ENCODE peak calls at places on chromosomes 7 and 10, in five cellular contexts. U, L, T, K and P are unnamed samples.

GRCh38 chr7:148121426-148121825 is 469.1 kb upstream of the C7orf33 start:
- DNase-seq in U (no peak), L (no peak), T (no peak), K (no peak), P (peak)

GRCh38 chr7:1245596-1245995 is 12.9 kb downstream of the UNCX start:
- DNase-seq in U (no peak), L (no peak), T (no peak), K (no peak), P (no peak)

GRCh38 chr10:114337510-114338462 is 66.5 kb downstream of the AFAP1L2 start:
- DNase-seq in U (no peak), L (peak), T (no peak), K (peak), P (no peak)

GRCh38 chr7:45599851-45600706 is 25.9 kb downstream of the ADCY1 start:
- DNase-seq in U (no peak), L (peak), T (no peak), K (peak), P (no peak)

GRCh38 chr10:106560925-106561640 is 603.4 kb downstream of the SORCS1 start:
- DNase-seq in U (peak), L (no peak), T (no peak), K (no peak), P (no peak)

GRCh38 chr10:74156919-74157289 is 5.9 kb downstream of the ADK start:
- DNase-seq in U (peak), L (no peak), T (no peak), K (no peak), P (no peak)

GRCh38 chr10:132163278-132163765 is 23.4 kb upstream of the DPYSL4 start:
- DNase-seq in U (no peak), L (peak), T (peak), K (peak), P (no peak)

GRCh38 chr7:76211216-76211615 is 9.5 kb downstream of the SRRM3 start:
- DNase-seq in U (no peak), L (no peak), T (no peak), K (no peak), P (no peak)

GRCh38 chr7:16080131-16080530 is 341.2 kb downstream of the CRPPA start:
- DNase-seq in U (no peak), L (no peak), T (no peak), K (no peak), P (no peak)

GRCh38 chr10:125726914-125727313 is 7.4 kb downstream of the EDRF1 start:
- DNase-seq in U (no peak), L (no peak), T (no peak), K (no peak), P (no peak)

GRCh38 chr7:6423942-6424701 is 23.6 kb downstream of the DAGLB start:
- DNase-seq in U (no peak), L (no peak), T (no peak), K (no peak), P (peak)

GRCh38 chr10:70985824-70986336 is 97.5 kb upstream of the PCBD1 start:
- DNase-seq in U (no peak), L (peak), T (no peak), K (no peak), P (peak)

GRCh38 chr7:139731802-139732470 is 45.9 kb downstream of the HIPK2 start:
- DNase-seq in U (peak), L (no peak), T (no peak), K (no peak), P (peak)

GRCh38 chr7:157684157-157684595 is 347.4 kb downstream of the DNAJB6 start:
- DNase-seq in U (no peak), L (peak), T (peak), K (no peak), P (no peak)

GRCh38 chr10:49734676-49735075 is 27.4 kb downstream of the OGDHL start:
- DNase-seq in U (no peak), L (peak), T (no peak), K (no peak), P (peak)

GRCh38 chr7:5497158-5498103 is 73.8 kb upstream of the TNRC18 start:
- DNase-seq in U (peak), L (no peak), T (no peak), K (no peak), P (no peak)

GRCh38 chr7:135808206-135808605 is 59.6 kb upstream of the FAM180A start:
- DNase-seq in U (no peak), L (no peak), T (no peak), K (no peak), P (no peak)

GRCh38 chr7:156635529-156636385 is 4.8 kb upstream of the RNF32 start:
- DNase-seq in U (no peak), L (no peak), T (no peak), K (no peak), P (no peak)

GRCh38 chr10:102815790-102816549 is 21.2 kb downstream of the CYP17A1 start:
- DNase-seq in U (peak), L (no peak), T (no peak), K (no peak), P (peak)

GRCh38 chr7:90383879-90384278 is 19.4 kb upstream of the CLDN12 start:
- DNase-seq in U (peak), L (no peak), T (no peak), K (no peak), P (no peak)

GRCh38 chr10:88165849-88166271 is 302.4 kb downstream of the PTEN start:
- DNase-seq in U (peak), L (no peak), T (no peak), K (no peak), P (no peak)

GRCh38 chr10:78178940-78179339 is 145.3 kb downstream of the RPS24 start:
- DNase-seq in U (no peak), L (peak), T (no peak), K (no peak), P (no peak)

GRCh38 chr10:93518531-93518930 is 22.1 kb downstream of the CEP55 start:
- DNase-seq in U (no peak), L (no peak), T (no peak), K (no peak), P (peak)

GRCh38 chr7:113774182-113774807 is 144.5 kb downstream of the PPP1R3A start:
- DNase-seq in U (peak), L (no peak), T (no peak), K (no peak), P (no peak)

GRCh38 chr7:71457021-71457420 is 325.1 kb downstream of the GALNT17 start:
- DNase-seq in U (no peak), L (peak), T (no peak), K (no peak), P (no peak)

GRCh38 chr10:20598590-20598989 is 298.5 kb downstream of the NEBL start:
- DNase-seq in U (peak), L (peak), T (no peak), K (no peak), P (peak)

GRCh38 chr10:114550756-114551290 is 107.3 kb downstream of the ABLIM1 start:
- DNase-seq in U (peak), L (no peak), T (no peak), K (no peak), P (peak)

GRCh38 chr10:116748041-116748440 is 5.7 kb upstream of the HSPA12A start:
- DNase-seq in U (peak), L (no peak), T (no peak), K (no peak), P (peak)

GRCh38 chr10:64091889-64092288 is 570.7 kb downstream of the REEP3 start:
- DNase-seq in U (peak), L (no peak), T (no peak), K (no peak), P (no peak)

GRCh38 chr7:80843018-80843671 is 75.7 kb downstream of the SEMA3C start:
- DNase-seq in U (no peak), L (no peak), T (no peak), K (no peak), P (peak)

GRCh38 chr10:5692476-5693358 is 8.1 kb downstream of the TASOR2 start:
- DNase-seq in U (peak), L (peak), T (peak), K (peak), P (no peak)

GRCh38 chr10:78959901-78960300 is 108.9 kb upstream of the ZMIZ1 start:
- DNase-seq in U (no peak), L (no peak), T (no peak), K (no peak), P (no peak)

GRCh38 chr7:2795906-2796305 is 48.2 kb downstream of the GNA12 start:
- DNase-seq in U (no peak), L (no peak), T (no peak), K (no peak), P (no peak)

GRCh38 chr7:47552631-47553030 is 29.3 kb downstream of the TNS3 start:
- DNase-seq in U (peak), L (no peak), T (no peak), K (no peak), P (peak)

GRCh38 chr7:132580717-132581285 is 4.5 kb upstream of the PLXNA4 start:
- DNase-seq in U (peak), L (peak), T (peak), K (peak), P (peak)

GRCh38 chr7:4247106-4247876 is 434.8 kb upstream of the FOXK1 start:
- DNase-seq in U (no peak), L (no peak), T (no peak), K (no peak), P (no peak)

GRCh38 chr10:77296534-77297369 is 340.9 kb downstream of the KCNMA1 start:
- DNase-seq in U (no peak), L (no peak), T (no peak), K (no peak), P (no peak)

GRCh38 chr10:125209591-125210373 is 49.4 kb upstream of the CTBP2 start:
- DNase-seq in U (peak), L (no peak), T (no peak), K (no peak), P (no peak)

GRCh38 chr7:51067757-51068156 is 248.9 kb downstream of the COBL start:
- DNase-seq in U (peak), L (peak), T (peak), K (peak), P (peak)
- H3K27ac ChIP-seq in U (no peak), L (no peak), T (no peak), K (no peak), P (no peak)

GRCh38 chr7:101035941-101036340 is 16.1 kb downstream of the MUC17 start:
- DNase-seq in U (no peak), L (no peak), T (no peak), K (no peak), P (peak)
- H2BK12ac ChIP-seq in U (no peak), L (no peak), T (no peak), K (no peak), P (no peak)

GRCh38 chr10:99748823-99749451 is 16.9 kb downstream of the CUTC start:
- DNase-seq in U (no peak), L (no peak), T (no peak), K (no peak), P (no peak)
- H3K27ac ChIP-seq in U (no peak), L (no peak), T (no peak), K (no peak), P (no peak)

DNA sequence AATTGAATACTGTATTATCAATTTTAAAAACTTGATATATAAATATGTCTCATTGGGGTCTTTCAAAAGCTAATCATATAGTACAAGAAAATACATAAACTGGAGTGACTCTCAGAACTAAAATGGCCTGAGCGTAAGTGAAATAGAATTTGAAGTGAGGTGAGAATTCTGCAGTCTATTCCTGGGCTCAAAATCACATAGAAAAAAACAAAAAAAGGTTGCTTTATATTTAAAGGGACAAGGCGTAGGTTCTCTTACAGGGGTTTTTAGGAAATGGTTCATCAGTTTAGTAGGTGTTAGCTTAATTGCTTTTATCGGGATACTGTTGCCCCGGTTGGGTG is 36.7 kb upstream of the PRSS1 start:
- DNase-seq in U (no peak), L (no peak), T (no peak), K (no peak), P (no peak)
- H2BK12ac ChIP-seq in U (no peak), L (no peak), T (no peak), K (no peak), P (no peak)

GRCh38 chr10:44984671-44985101 is 6.1 kb upstream of the DEPP1 start:
- DNase-seq in U (no peak), L (no peak), T (no peak), K (no peak), P (no peak)
- H3K27ac ChIP-seq in U (no peak), L (no peak), T (no peak), K (no peak), P (no peak)

GRCh38 chr7:143388491-143389101 is 7.5 kb downstream of the ZYX start:
- DNase-seq in U (no peak), L (peak), T (no peak), K (peak), P (no peak)

GRCh38 chr7:143389316-143390097 is 8.4 kb downstream of the ZYX start:
- DNase-seq in U (no peak), L (peak), T (no peak), K (no peak), P (no peak)

GRCh38 chr7:143391462-143392404 is 10.6 kb downstream of the ZYX start:
- DNase-seq in U (peak), L (peak), T (no peak), K (no peak), P (peak)

GRCh38 chr7:143390773-143391114 is 9.6 kb downstream of the ZYX start:
- DNase-seq in U (no peak), L (no peak), T (no peak), K (no peak), P (no peak)

DNA sequence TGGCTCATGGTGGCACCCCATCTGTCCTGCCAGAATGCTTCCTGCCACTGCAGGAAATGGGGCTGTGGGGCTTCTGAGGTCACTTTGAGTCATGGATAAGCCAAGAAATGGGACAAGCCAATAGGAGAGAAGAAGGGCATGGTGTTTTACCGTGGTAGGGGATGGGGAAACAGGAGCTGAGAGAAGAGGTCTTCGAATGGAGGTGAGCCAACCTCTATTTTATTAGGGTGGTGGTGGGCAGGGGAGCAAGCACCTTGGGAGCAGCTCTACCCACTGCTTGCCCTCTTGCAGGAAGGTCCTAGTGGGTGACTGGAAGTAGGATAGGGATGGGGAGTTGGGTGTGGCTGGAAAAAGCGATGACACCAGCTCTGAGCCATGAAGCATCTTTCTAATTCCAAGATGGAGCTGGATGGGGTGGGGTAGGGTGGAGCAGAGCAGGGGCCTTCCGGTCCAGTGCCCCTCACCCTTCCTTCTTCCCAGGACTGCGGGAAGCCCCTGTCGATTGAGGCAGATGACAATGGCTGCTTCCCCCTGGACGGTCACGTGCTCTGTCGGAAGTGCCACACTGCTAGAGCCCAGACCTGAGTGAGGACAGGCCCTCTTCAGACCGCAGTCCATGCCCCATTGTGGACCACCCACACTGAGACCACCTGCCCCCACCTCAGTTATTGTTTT is 9.1 kb downstream of the ZYX start:
- DNase-seq in U (no peak), L (peak), T (no peak), K (no peak), P (no peak)
- H2BK12ac ChIP-seq in U (no peak), L (no peak), T (no peak), K (no peak), P (no peak)

GRCh38 chr10:43944742-43945730 is 296.4 kb upstream of the ZNF32 start:
- DNase-seq in U (peak), L (peak), T (no peak), K (peak), P (no peak)

GRCh38 chr10:43943119-43943824 is 294.6 kb upstream of the ZNF32 start:
- DNase-seq in U (no peak), L (peak), T (no peak), K (no peak), P (no peak)

GRCh38 chr10:43946445-43946844 is 297.8 kb upstream of the ZNF32 start:
- DNase-seq in U (no peak), L (no peak), T (no peak), K (no peak), P (no peak)

GRCh38 chr10:43943825-43944360 is 295.2 kb upstream of the ZNF32 start:
- DNase-seq in U (no peak), L (peak), T (no peak), K (peak), P (no peak)

DNA sequence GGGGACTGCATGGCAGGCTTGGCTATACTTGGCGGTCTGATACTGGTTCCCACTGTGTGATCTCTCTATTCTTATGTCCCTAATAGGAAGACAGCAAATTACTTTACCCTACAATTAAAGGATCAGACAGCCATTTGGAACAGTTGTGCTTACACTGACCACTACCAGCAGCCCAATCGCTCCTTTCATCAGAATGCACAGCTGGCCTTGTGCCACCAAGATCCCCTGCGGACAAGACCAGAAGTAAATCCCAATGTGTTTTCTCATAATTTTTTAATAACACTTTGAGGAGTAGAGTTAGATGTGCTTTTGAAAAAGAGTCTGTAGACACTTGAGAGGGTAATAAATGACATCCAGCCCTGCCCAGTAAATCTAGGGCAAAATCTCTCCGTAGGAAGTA is 297.2 kb upstream of the ZNF32 start:
- DNase-seq in U (no peak), L (peak), T (no peak), K (no peak), P (no peak)
- H3K27ac ChIP-seq in U (no peak), L (no peak), T (no peak), K (no peak), P (no peak)